ENCODE peak calls at places on chromosomes 7 and 10, in five cellular contexts. One of them, this sample, is unnamed. For H3K4me1, the result is how much of the 10 kb centered on the place peaks cover.

GRCh38 chr7:157000047-157000726 is 10.3 kb downstream of the MNX1 start:
- DNase-seq in heart right ventricle: no peak
- DNase-seq in tibial artery: no peak
- DNase-seq in hepatocyte: no peak
- DNase-seq in HCT116: no peak
- DNase-seq in this sample: no peak

GRCh38 chr10:110414563-110415309 is 83.0 kb upstream of the DUSP5 start:
- DNase-seq in heart right ventricle: no peak
- DNase-seq in tibial artery: no peak
- DNase-seq in hepatocyte: no peak
- DNase-seq in HCT116: peak
- DNase-seq in this sample: no peak

GRCh38 chr7:50159154-50159553 is 66.1 kb upstream of the ZPBP start:
- DNase-seq in heart right ventricle: no peak
- DNase-seq in tibial artery: no peak
- DNase-seq in hepatocyte: no peak
- DNase-seq in HCT116: no peak
- DNase-seq in this sample: no peak

GRCh38 chr10:43658227-43658626 is 9.5 kb upstream of the ZNF32 start:
- DNase-seq in heart right ventricle: no peak
- DNase-seq in tibial artery: no peak
- DNase-seq in hepatocyte: no peak
- DNase-seq in HCT116: no peak
- DNase-seq in this sample: no peak

GRCh38 chr7:91772100-91772794 is 108.3 kb downstream of the MTERF1 start:
- DNase-seq in heart right ventricle: no peak
- DNase-seq in tibial artery: no peak
- DNase-seq in hepatocyte: no peak
- DNase-seq in HCT116: no peak
- DNase-seq in this sample: no peak

GRCh38 chr7:132081686-132082085 is 494.6 kb downstream of the PLXNA4 start:
- DNase-seq in heart right ventricle: no peak
- DNase-seq in tibial artery: no peak
- DNase-seq in hepatocyte: no peak
- DNase-seq in HCT116: no peak
- DNase-seq in this sample: no peak

GRCh38 chr7:97179454-97180104 is 62.1 kb downstream of the SDHAF3 start:
- DNase-seq in heart right ventricle: no peak
- DNase-seq in tibial artery: no peak
- DNase-seq in hepatocyte: peak
- DNase-seq in HCT116: peak
- DNase-seq in this sample: peak

GRCh38 chr7:42315631-42316030 is 78.6 kb upstream of the GLI3 start:
- DNase-seq in heart right ventricle: no peak
- DNase-seq in tibial artery: no peak
- DNase-seq in hepatocyte: no peak
- DNase-seq in HCT116: no peak
- DNase-seq in this sample: no peak

GRCh38 chr10:119251315-119251708 is 43.9 kb downstream of the GRK5 start:
- DNase-seq in heart right ventricle: no peak
- DNase-seq in tibial artery: no peak
- DNase-seq in hepatocyte: peak
- DNase-seq in HCT116: no peak
- DNase-seq in this sample: peak

GRCh38 chr7:2944729-2945128 is 98.9 kb downstream of the CARD11 start:
- DNase-seq in heart right ventricle: no peak
- DNase-seq in tibial artery: no peak
- DNase-seq in hepatocyte: no peak
- DNase-seq in HCT116: no peak
- DNase-seq in this sample: no peak

GRCh38 chr10:71220689-71221540 is 8.5 kb downstream of the UNC5B start:
- DNase-seq in heart right ventricle: no peak
- DNase-seq in tibial artery: no peak
- DNase-seq in hepatocyte: no peak
- DNase-seq in HCT116: no peak
- DNase-seq in this sample: peak
- H3K27ac ChIP-seq in heart right ventricle: no peak
- H3K27ac ChIP-seq in tibial artery: no peak
- H3K27ac ChIP-seq in hepatocyte: peak
- H3K27ac ChIP-seq in HCT116: no peak
- H3K27ac ChIP-seq in this sample: no peak

DNA sequence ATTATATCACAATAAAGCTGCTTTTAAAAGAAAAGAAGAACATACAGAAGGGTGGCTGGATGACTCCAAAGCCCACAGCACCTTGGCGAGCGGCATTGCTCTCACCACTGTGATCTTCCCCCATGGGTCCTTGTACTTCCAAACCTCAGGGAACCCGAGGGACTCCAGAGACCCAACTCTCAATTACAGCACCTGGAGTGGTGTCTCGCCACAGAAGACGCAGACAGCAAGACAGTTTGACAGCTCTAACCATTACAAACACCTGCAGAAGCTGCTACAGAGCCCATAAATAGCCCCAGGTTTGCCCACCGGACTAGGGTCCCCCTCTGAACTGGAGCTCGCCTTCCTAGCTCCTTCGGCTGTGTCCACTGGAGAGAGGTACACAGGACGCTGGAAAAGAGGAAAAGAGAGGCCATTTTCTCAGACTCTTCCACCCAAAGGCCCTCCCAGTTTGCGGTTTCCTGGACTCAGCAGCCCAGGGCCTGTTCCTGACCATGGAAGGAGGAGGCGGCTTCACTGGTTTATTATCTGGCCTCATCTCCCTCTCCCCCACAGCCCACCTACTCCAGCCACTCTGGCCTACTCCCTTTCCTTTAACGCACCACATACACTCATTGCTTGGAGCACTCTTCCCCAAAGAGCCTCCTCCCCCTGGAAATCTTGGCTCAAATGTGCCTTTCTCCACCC is 1.9 kb downstream of the PIK3AP1 start:
- DNase-seq in heart right ventricle: no peak
- DNase-seq in tibial artery: no peak
- DNase-seq in hepatocyte: no peak
- DNase-seq in HCT116: no peak
- DNase-seq in this sample: no peak
- H3K4me3 ChIP-seq in heart right ventricle: no peak
- H3K4me3 ChIP-seq in tibial artery: no peak
- H3K4me3 ChIP-seq in hepatocyte: no peak
- H3K4me3 ChIP-seq in HCT116: no peak
- H3K4me3 ChIP-seq in this sample: peak

GRCh38 chr7:150450491-150450992 is at the start of gene GIMAP8:
- DNase-seq in heart right ventricle: peak
- DNase-seq in tibial artery: peak
- DNase-seq in hepatocyte: no peak
- DNase-seq in HCT116: no peak
- DNase-seq in this sample: peak

GRCh38 chr7:150453186-150453585 is 2.8 kb downstream of the GIMAP8 start:
- DNase-seq in heart right ventricle: no peak
- DNase-seq in tibial artery: no peak
- DNase-seq in hepatocyte: no peak
- DNase-seq in HCT116: no peak
- DNase-seq in this sample: no peak

GRCh38 chr7:150451097-150451793 is 815 bp downstream of the GIMAP8 start:
- DNase-seq in heart right ventricle: peak
- DNase-seq in tibial artery: peak
- DNase-seq in hepatocyte: no peak
- DNase-seq in HCT116: no peak
- DNase-seq in this sample: peak

GRCh38 chr7:150451833-150452431 is 1.5 kb downstream of the GIMAP8 start:
- DNase-seq in heart right ventricle: no peak
- DNase-seq in tibial artery: peak
- DNase-seq in hepatocyte: no peak
- DNase-seq in HCT116: no peak
- DNase-seq in this sample: no peak

DNA sequence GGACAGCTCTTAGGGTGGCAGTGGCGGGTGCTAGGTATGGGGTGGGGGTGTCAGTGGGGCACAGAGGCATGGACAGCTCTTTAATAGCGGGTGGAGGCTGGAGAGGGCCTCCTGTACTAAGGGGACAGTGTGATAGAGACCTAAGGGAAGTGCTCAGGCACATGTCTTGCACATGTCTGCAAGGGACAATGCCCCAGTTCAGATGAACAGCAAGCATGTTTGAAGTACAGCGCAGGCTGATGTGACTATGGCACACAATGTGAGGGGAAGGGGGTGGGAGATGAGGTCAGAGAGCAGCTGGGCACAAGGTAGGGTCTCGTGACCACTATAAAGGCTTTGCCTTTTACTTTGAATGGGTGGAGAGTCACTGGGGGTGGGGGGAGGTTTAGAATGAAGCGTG is 3.5 kb downstream of the GIMAP8 start:
- DNase-seq in heart right ventricle: no peak
- DNase-seq in tibial artery: no peak
- DNase-seq in hepatocyte: no peak
- DNase-seq in HCT116: no peak
- DNase-seq in this sample: no peak
- H3K4me1 ChIP-seq in heart right ventricle: under half
- H3K4me1 ChIP-seq in tibial artery: under half
- H3K4me1 ChIP-seq in hepatocyte: under half
- H3K4me1 ChIP-seq in HCT116: under half
- H3K4me1 ChIP-seq in this sample: under half

DNA sequence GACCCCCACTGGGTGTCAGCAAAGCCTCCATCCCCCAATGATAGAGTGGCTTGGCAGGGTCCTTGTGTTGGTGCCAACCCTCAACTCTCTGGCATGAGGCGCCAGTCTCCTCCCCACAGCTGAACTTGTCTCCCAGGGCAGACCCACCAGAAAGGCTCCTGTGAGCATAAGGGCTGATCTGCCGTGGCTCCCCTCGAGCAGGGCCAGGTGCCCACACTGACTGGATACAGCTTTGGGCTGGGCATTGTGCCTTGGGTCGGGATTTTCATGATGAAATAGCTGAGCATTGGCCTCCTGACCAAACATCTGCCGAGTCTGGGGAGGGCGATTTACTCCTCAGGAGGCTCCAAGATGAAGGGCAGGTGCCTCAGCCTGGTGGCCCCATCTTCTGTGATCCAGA is 68.1 kb upstream of the NPTX2 start:
- DNase-seq in heart right ventricle: no peak
- DNase-seq in tibial artery: no peak
- DNase-seq in hepatocyte: no peak
- DNase-seq in HCT116: no peak
- DNase-seq in this sample: no peak
- H3K27ac ChIP-seq in heart right ventricle: no peak
- H3K27ac ChIP-seq in tibial artery: no peak
- H3K27ac ChIP-seq in hepatocyte: no peak
- H3K27ac ChIP-seq in HCT116: no peak
- H3K27ac ChIP-seq in this sample: no peak

This sample was measured in adrenal gland.